ENCODE peak calls at places on chromosomes 2 and 18, in ten cellular contexts. One of them, this sample, is unnamed.

GRCh38 chr2:237378650-237379049 is 35.3 kb downstream of the COL6A3 start:
- DNase-seq in activated effector memory CD4-positive, alpha-beta T cell treated with Interleukin-2 at 50 U/mL for 16 hours: no peak
- DNase-seq in epithelial cell of proximal tubule: no peak
- DNase-seq in activated B cell treated with CpG ODN at 0.5 μM for 24 hours: no peak
- DNase-seq in endothelial cell of umbilical vein: no peak
- DNase-seq in substantia nigra: no peak
- DNase-seq in caudate nucleus: no peak
- DNase-seq in DMS153: no peak
- DNase-seq in GM03348: no peak
- DNase-seq in ELR: no peak
- DNase-seq in this sample: no peak

GRCh38 chr2:100416939-100417744 is at the start of gene CHST10:
- DNase-seq in activated effector memory CD4-positive, alpha-beta T cell treated with Interleukin-2 at 50 U/mL for 16 hours: peak
- DNase-seq in epithelial cell of proximal tubule: no peak
- DNase-seq in activated B cell treated with CpG ODN at 0.5 μM for 24 hours: peak
- DNase-seq in endothelial cell of umbilical vein: peak
- DNase-seq in substantia nigra: peak
- DNase-seq in caudate nucleus: peak
- DNase-seq in DMS153: no peak
- DNase-seq in GM03348: peak
- DNase-seq in ELR: peak
- DNase-seq in this sample: peak

GRCh38 chr2:238657132-238658053 is 190.5 kb upstream of the TWIST2 start:
- DNase-seq in activated effector memory CD4-positive, alpha-beta T cell treated with Interleukin-2 at 50 U/mL for 16 hours: no peak
- DNase-seq in epithelial cell of proximal tubule: no peak
- DNase-seq in activated B cell treated with CpG ODN at 0.5 μM for 24 hours: no peak
- DNase-seq in endothelial cell of umbilical vein: no peak
- DNase-seq in substantia nigra: no peak
- DNase-seq in caudate nucleus: no peak
- DNase-seq in DMS153: no peak
- DNase-seq in GM03348: peak
- DNase-seq in ELR: no peak
- DNase-seq in this sample: peak

GRCh38 chr18:46406539-46406932 is 250.5 kb downstream of the LOXHD1 start:
- DNase-seq in activated effector memory CD4-positive, alpha-beta T cell treated with Interleukin-2 at 50 U/mL for 16 hours: no peak
- DNase-seq in epithelial cell of proximal tubule: no peak
- DNase-seq in activated B cell treated with CpG ODN at 0.5 μM for 24 hours: no peak
- DNase-seq in endothelial cell of umbilical vein: no peak
- DNase-seq in substantia nigra: no peak
- DNase-seq in caudate nucleus: no peak
- DNase-seq in DMS153: peak
- DNase-seq in GM03348: no peak
- DNase-seq in ELR: no peak
- DNase-seq in this sample: no peak

GRCh38 chr18:48735856-48736255 is 197.0 kb downstream of the CTIF start:
- DNase-seq in activated effector memory CD4-positive, alpha-beta T cell treated with Interleukin-2 at 50 U/mL for 16 hours: no peak
- DNase-seq in epithelial cell of proximal tubule: no peak
- DNase-seq in activated B cell treated with CpG ODN at 0.5 μM for 24 hours: no peak
- DNase-seq in endothelial cell of umbilical vein: no peak
- DNase-seq in substantia nigra: no peak
- DNase-seq in caudate nucleus: no peak
- DNase-seq in DMS153: no peak
- DNase-seq in GM03348: no peak
- DNase-seq in ELR: no peak
- DNase-seq in this sample: no peak

GRCh38 chr2:72995420-72996151 is 75.9 kb downstream of the SFXN5 start:
- DNase-seq in activated effector memory CD4-positive, alpha-beta T cell treated with Interleukin-2 at 50 U/mL for 16 hours: no peak
- DNase-seq in epithelial cell of proximal tubule: no peak
- DNase-seq in activated B cell treated with CpG ODN at 0.5 μM for 24 hours: peak
- DNase-seq in endothelial cell of umbilical vein: no peak
- DNase-seq in substantia nigra: no peak
- DNase-seq in caudate nucleus: no peak
- DNase-seq in DMS153: no peak
- DNase-seq in GM03348: no peak
- DNase-seq in ELR: no peak
- DNase-seq in this sample: no peak

GRCh38 chr18:5600376-5601071 is 56.7 kb upstream of the EPB41L3 start:
- DNase-seq in activated effector memory CD4-positive, alpha-beta T cell treated with Interleukin-2 at 50 U/mL for 16 hours: no peak
- DNase-seq in epithelial cell of proximal tubule: no peak
- DNase-seq in activated B cell treated with CpG ODN at 0.5 μM for 24 hours: no peak
- DNase-seq in endothelial cell of umbilical vein: peak
- DNase-seq in substantia nigra: no peak
- DNase-seq in caudate nucleus: no peak
- DNase-seq in DMS153: no peak
- DNase-seq in GM03348: peak
- DNase-seq in ELR: peak
- DNase-seq in this sample: no peak

GRCh38 chr2:183037660-183038340 is 457 bp downstream of the NCKAP1 start:
- DNase-seq in activated effector memory CD4-positive, alpha-beta T cell treated with Interleukin-2 at 50 U/mL for 16 hours: peak
- DNase-seq in epithelial cell of proximal tubule: no peak
- DNase-seq in activated B cell treated with CpG ODN at 0.5 μM for 24 hours: no peak
- DNase-seq in endothelial cell of umbilical vein: no peak
- DNase-seq in substantia nigra: peak
- DNase-seq in caudate nucleus: peak
- DNase-seq in DMS153: no peak
- DNase-seq in GM03348: peak
- DNase-seq in ELR: peak
- DNase-seq in this sample: peak

GRCh38 chr2:203808041-203808750 is 59.4 kb upstream of the CTLA4 start:
- DNase-seq in activated effector memory CD4-positive, alpha-beta T cell treated with Interleukin-2 at 50 U/mL for 16 hours: no peak
- DNase-seq in epithelial cell of proximal tubule: no peak
- DNase-seq in activated B cell treated with CpG ODN at 0.5 μM for 24 hours: no peak
- DNase-seq in endothelial cell of umbilical vein: peak
- DNase-seq in substantia nigra: no peak
- DNase-seq in caudate nucleus: no peak
- DNase-seq in DMS153: no peak
- DNase-seq in GM03348: peak
- DNase-seq in ELR: peak
- DNase-seq in this sample: peak

GRCh38 chr2:136713739-136714138 is 51.6 kb upstream of the THSD7B start:
- DNase-seq in activated effector memory CD4-positive, alpha-beta T cell treated with Interleukin-2 at 50 U/mL for 16 hours: no peak
- DNase-seq in epithelial cell of proximal tubule: no peak
- DNase-seq in activated B cell treated with CpG ODN at 0.5 μM for 24 hours: no peak
- DNase-seq in endothelial cell of umbilical vein: no peak
- DNase-seq in substantia nigra: no peak
- DNase-seq in caudate nucleus: no peak
- DNase-seq in DMS153: no peak
- DNase-seq in GM03348: no peak
- DNase-seq in ELR: no peak
- DNase-seq in this sample: no peak

GRCh38 chr2:196205891-196206408 is 34.6 kb upstream of the STK17B start:
- DNase-seq in activated effector memory CD4-positive, alpha-beta T cell treated with Interleukin-2 at 50 U/mL for 16 hours: no peak
- DNase-seq in epithelial cell of proximal tubule: no peak
- DNase-seq in activated B cell treated with CpG ODN at 0.5 μM for 24 hours: no peak
- DNase-seq in endothelial cell of umbilical vein: peak
- DNase-seq in substantia nigra: no peak
- DNase-seq in caudate nucleus: no peak
- DNase-seq in DMS153: no peak
- DNase-seq in GM03348: peak
- DNase-seq in ELR: no peak
- DNase-seq in this sample: no peak

GRCh38 chr2:16684676-16685339 is 19.2 kb upstream of the CYRIA start:
- DNase-seq in activated effector memory CD4-positive, alpha-beta T cell treated with Interleukin-2 at 50 U/mL for 16 hours: no peak
- DNase-seq in epithelial cell of proximal tubule: no peak
- DNase-seq in activated B cell treated with CpG ODN at 0.5 μM for 24 hours: no peak
- DNase-seq in endothelial cell of umbilical vein: no peak
- DNase-seq in substantia nigra: no peak
- DNase-seq in caudate nucleus: no peak
- DNase-seq in DMS153: no peak
- DNase-seq in GM03348: no peak
- DNase-seq in ELR: no peak
- DNase-seq in this sample: no peak

GRCh38 chr2:146465460-146465859 is 1379.4 kb upstream of the ACVR2A start:
- DNase-seq in activated effector memory CD4-positive, alpha-beta T cell treated with Interleukin-2 at 50 U/mL for 16 hours: no peak
- DNase-seq in epithelial cell of proximal tubule: no peak
- DNase-seq in activated B cell treated with CpG ODN at 0.5 μM for 24 hours: no peak
- DNase-seq in endothelial cell of umbilical vein: no peak
- DNase-seq in substantia nigra: no peak
- DNase-seq in caudate nucleus: no peak
- DNase-seq in DMS153: no peak
- DNase-seq in GM03348: no peak
- DNase-seq in ELR: no peak
- DNase-seq in this sample: no peak

GRCh38 chr18:1846640-1847039 is 724.7 kb downstream of the METTL4 start:
- DNase-seq in activated effector memory CD4-positive, alpha-beta T cell treated with Interleukin-2 at 50 U/mL for 16 hours: no peak
- DNase-seq in epithelial cell of proximal tubule: peak
- DNase-seq in activated B cell treated with CpG ODN at 0.5 μM for 24 hours: no peak
- DNase-seq in endothelial cell of umbilical vein: no peak
- DNase-seq in substantia nigra: no peak
- DNase-seq in caudate nucleus: no peak
- DNase-seq in DMS153: no peak
- DNase-seq in GM03348: no peak
- DNase-seq in ELR: peak
- DNase-seq in this sample: no peak

GRCh38 chr2:114683251-114683650 is 240.8 kb downstream of the DPP10 start:
- DNase-seq in activated effector memory CD4-positive, alpha-beta T cell treated with Interleukin-2 at 50 U/mL for 16 hours: no peak
- DNase-seq in epithelial cell of proximal tubule: no peak
- DNase-seq in activated B cell treated with CpG ODN at 0.5 μM for 24 hours: no peak
- DNase-seq in endothelial cell of umbilical vein: no peak
- DNase-seq in substantia nigra: no peak
- DNase-seq in caudate nucleus: no peak
- DNase-seq in DMS153: no peak
- DNase-seq in GM03348: no peak
- DNase-seq in ELR: no peak
- DNase-seq in this sample: no peak

GRCh38 chr18:27073404-27073830 is 111.7 kb downstream of the CHST9 start:
- DNase-seq in activated effector memory CD4-positive, alpha-beta T cell treated with Interleukin-2 at 50 U/mL for 16 hours: no peak
- DNase-seq in epithelial cell of proximal tubule: no peak
- DNase-seq in activated B cell treated with CpG ODN at 0.5 μM for 24 hours: no peak
- DNase-seq in endothelial cell of umbilical vein: no peak
- DNase-seq in substantia nigra: no peak
- DNase-seq in caudate nucleus: no peak
- DNase-seq in DMS153: no peak
- DNase-seq in GM03348: no peak
- DNase-seq in ELR: no peak
- DNase-seq in this sample: no peak

GRCh38 chr2:16948710-16949109 is 283.1 kb upstream of the CYRIA start:
- DNase-seq in activated effector memory CD4-positive, alpha-beta T cell treated with Interleukin-2 at 50 U/mL for 16 hours: no peak
- DNase-seq in epithelial cell of proximal tubule: no peak
- DNase-seq in activated B cell treated with CpG ODN at 0.5 μM for 24 hours: no peak
- DNase-seq in endothelial cell of umbilical vein: no peak
- DNase-seq in substantia nigra: no peak
- DNase-seq in caudate nucleus: no peak
- DNase-seq in DMS153: no peak
- DNase-seq in GM03348: no peak
- DNase-seq in ELR: no peak
- DNase-seq in this sample: no peak

GRCh38 chr18:58842978-58843661 is 21.6 kb upstream of the ZNF532 start:
- DNase-seq in activated effector memory CD4-positive, alpha-beta T cell treated with Interleukin-2 at 50 U/mL for 16 hours: no peak
- DNase-seq in epithelial cell of proximal tubule: no peak
- DNase-seq in activated B cell treated with CpG ODN at 0.5 μM for 24 hours: no peak
- DNase-seq in endothelial cell of umbilical vein: no peak
- DNase-seq in substantia nigra: peak
- DNase-seq in caudate nucleus: no peak
- DNase-seq in DMS153: no peak
- DNase-seq in GM03348: no peak
- DNase-seq in ELR: no peak
- DNase-seq in this sample: no peak

GRCh38 chr2:70977605-70978205 is 725 bp upstream of the ANKRD53 start:
- DNase-seq in activated effector memory CD4-positive, alpha-beta T cell treated with Interleukin-2 at 50 U/mL for 16 hours: no peak
- DNase-seq in epithelial cell of proximal tubule: peak
- DNase-seq in activated B cell treated with CpG ODN at 0.5 μM for 24 hours: no peak
- DNase-seq in endothelial cell of umbilical vein: peak
- DNase-seq in substantia nigra: no peak
- DNase-seq in caudate nucleus: no peak
- DNase-seq in DMS153: peak
- DNase-seq in GM03348: peak
- DNase-seq in ELR: peak
- DNase-seq in this sample: peak

GRCh38 chr18:12770469-12771219 is 67.8 kb downstream of the PSMG2 start:
- DNase-seq in activated effector memory CD4-positive, alpha-beta T cell treated with Interleukin-2 at 50 U/mL for 16 hours: no peak
- DNase-seq in epithelial cell of proximal tubule: no peak
- DNase-seq in activated B cell treated with CpG ODN at 0.5 μM for 24 hours: no peak
- DNase-seq in endothelial cell of umbilical vein: no peak
- DNase-seq in substantia nigra: no peak
- DNase-seq in caudate nucleus: no peak
- DNase-seq in DMS153: no peak
- DNase-seq in GM03348: no peak
- DNase-seq in ELR: no peak
- DNase-seq in this sample: no peak

GRCh38 chr2:239044336-239044735 is 196.5 kb downstream of the TWIST2 start:
- DNase-seq in activated effector memory CD4-positive, alpha-beta T cell treated with Interleukin-2 at 50 U/mL for 16 hours: no peak
- DNase-seq in epithelial cell of proximal tubule: no peak
- DNase-seq in activated B cell treated with CpG ODN at 0.5 μM for 24 hours: no peak
- DNase-seq in endothelial cell of umbilical vein: no peak
- DNase-seq in substantia nigra: no peak
- DNase-seq in caudate nucleus: no peak
- DNase-seq in DMS153: no peak
- DNase-seq in GM03348: no peak
- DNase-seq in ELR: no peak
- DNase-seq in this sample: no peak

GRCh38 chr2:29226375-29226774 is 111.2 kb downstream of the CLIP4 start:
- DNase-seq in activated effector memory CD4-positive, alpha-beta T cell treated with Interleukin-2 at 50 U/mL for 16 hours: no peak
- DNase-seq in epithelial cell of proximal tubule: no peak
- DNase-seq in activated B cell treated with CpG ODN at 0.5 μM for 24 hours: no peak
- DNase-seq in endothelial cell of umbilical vein: no peak
- DNase-seq in substantia nigra: no peak
- DNase-seq in caudate nucleus: no peak
- DNase-seq in DMS153: no peak
- DNase-seq in GM03348: no peak
- DNase-seq in ELR: no peak
- DNase-seq in this sample: no peak

GRCh38 chr2:162327134-162327769 is 8.8 kb upstream of the IFIH1 start:
- DNase-seq in activated effector memory CD4-positive, alpha-beta T cell treated with Interleukin-2 at 50 U/mL for 16 hours: no peak
- DNase-seq in epithelial cell of proximal tubule: no peak
- DNase-seq in activated B cell treated with CpG ODN at 0.5 μM for 24 hours: no peak
- DNase-seq in endothelial cell of umbilical vein: no peak
- DNase-seq in substantia nigra: no peak
- DNase-seq in caudate nucleus: no peak
- DNase-seq in DMS153: no peak
- DNase-seq in GM03348: peak
- DNase-seq in ELR: peak
- DNase-seq in this sample: peak

GRCh38 chr18:51110073-51110797 is 80.2 kb downstream of the SMAD4 start:
- DNase-seq in activated effector memory CD4-positive, alpha-beta T cell treated with Interleukin-2 at 50 U/mL for 16 hours: peak
- DNase-seq in epithelial cell of proximal tubule: no peak
- DNase-seq in activated B cell treated with CpG ODN at 0.5 μM for 24 hours: peak
- DNase-seq in endothelial cell of umbilical vein: peak
- DNase-seq in substantia nigra: peak
- DNase-seq in caudate nucleus: no peak
- DNase-seq in DMS153: no peak
- DNase-seq in GM03348: peak
- DNase-seq in ELR: peak
- DNase-seq in this sample: no peak

GRCh38 chr2:216261042-216261537 is 111.2 kb downstream of the MARCHF4 start:
- DNase-seq in activated effector memory CD4-positive, alpha-beta T cell treated with Interleukin-2 at 50 U/mL for 16 hours: no peak
- DNase-seq in epithelial cell of proximal tubule: no peak
- DNase-seq in activated B cell treated with CpG ODN at 0.5 μM for 24 hours: no peak
- DNase-seq in endothelial cell of umbilical vein: no peak
- DNase-seq in substantia nigra: no peak
- DNase-seq in caudate nucleus: no peak
- DNase-seq in DMS153: no peak
- DNase-seq in GM03348: no peak
- DNase-seq in ELR: no peak
- DNase-seq in this sample: no peak

GRCh38 chr18:76456018-76456750 is 38.9 kb downstream of the ZNF516 start:
- DNase-seq in activated effector memory CD4-positive, alpha-beta T cell treated with Interleukin-2 at 50 U/mL for 16 hours: no peak
- DNase-seq in epithelial cell of proximal tubule: no peak
- DNase-seq in activated B cell treated with CpG ODN at 0.5 μM for 24 hours: no peak
- DNase-seq in endothelial cell of umbilical vein: no peak
- DNase-seq in substantia nigra: no peak
- DNase-seq in caudate nucleus: no peak
- DNase-seq in DMS153: no peak
- DNase-seq in GM03348: no peak
- DNase-seq in ELR: no peak
- DNase-seq in this sample: no peak

GRCh38 chr2:45928946-45929345 is 277.5 kb downstream of the PRKCE start:
- DNase-seq in activated effector memory CD4-positive, alpha-beta T cell treated with Interleukin-2 at 50 U/mL for 16 hours: no peak
- DNase-seq in epithelial cell of proximal tubule: no peak
- DNase-seq in activated B cell treated with CpG ODN at 0.5 μM for 24 hours: no peak
- DNase-seq in endothelial cell of umbilical vein: no peak
- DNase-seq in substantia nigra: no peak
- DNase-seq in caudate nucleus: no peak
- DNase-seq in DMS153: no peak
- DNase-seq in GM03348: no peak
- DNase-seq in ELR: no peak
- DNase-seq in this sample: no peak

GRCh38 chr2:174336403-174337336 is 1.9 kb downstream of the SP9 start:
- DNase-seq in activated effector memory CD4-positive, alpha-beta T cell treated with Interleukin-2 at 50 U/mL for 16 hours: no peak
- DNase-seq in epithelial cell of proximal tubule: no peak
- DNase-seq in activated B cell treated with CpG ODN at 0.5 μM for 24 hours: peak
- DNase-seq in endothelial cell of umbilical vein: peak
- DNase-seq in substantia nigra: no peak
- DNase-seq in caudate nucleus: no peak
- DNase-seq in DMS153: no peak
- DNase-seq in GM03348: peak
- DNase-seq in ELR: peak
- DNase-seq in this sample: no peak

This sample was measured in foreskin fibroblast.